ENCODE peak calls at places on chromosomes 16 and 17, in six cellular contexts. G, H, Z, M, D and C are unnamed samples.
A peak's percentile ranks its signal among the peaks of the same experiment; 100 is the strongest.

GRCh38 chr17:80071116-80071980 is 30.0 kb upstream of the GAA start:
- ATAC-seq in Z (peak; percentile 64), M (peak; percentile 45), D (no peak), G (peak; percentile 42), H (no peak), C (peak; percentile 82)

GRCh38 chr17:3770471-3770870 is 30.5 kb downstream of the ITGAE start:
- ATAC-seq in G (no peak), D (peak; percentile 64), Z (no peak), M (no peak), H (no peak), C (no peak)

GRCh38 chr17:35006345-35006744 is 26.0 kb downstream of the LIG3 start:
- ATAC-seq in M (peak; percentile 24), H (no peak), Z (no peak), G (no peak), D (no peak), C (no peak)

GRCh38 chr17:28937044-28937729 is 14.1 kb downstream of the PHF12 start:
- ATAC-seq in M (no peak), H (no peak), G (peak; percentile 77), D (no peak), Z (peak; percentile 85), C (peak; percentile 57)

GRCh38 chr17:48671697-48672171 is 45.6 kb upstream of the HOXB9 start:
- ATAC-seq in H (peak; percentile 86), G (peak; percentile 66), D (peak; percentile 79), M (peak; percentile 93), Z (peak; percentile 94), C (peak; percentile 84)

GRCh38 chr16:14365200-14365851 is 264.7 kb downstream of the PARN start:
- ATAC-seq in D (no peak), G (no peak), M (no peak), Z (no peak), H (peak; percentile 72), C (no peak)

GRCh38 chr17:42484304-42484703 is 25.6 kb downstream of the ATP6V0A1 start:
- ATAC-seq in Z (peak; percentile 96), G (no peak), M (no peak), D (peak; percentile 92), H (no peak), C (peak; percentile 31)

GRCh38 chr16:22642689-22643088 is 132.0 kb downstream of the NPIPB5 start:
- ATAC-seq in Z (no peak), G (no peak), D (no peak), M (no peak), H (no peak), C (no peak)

GRCh38 chr16:14369734-14370598 is 260.1 kb downstream of the PARN start:
- ATAC-seq in D (no peak), G (no peak), H (no peak), M (no peak), Z (no peak), C (peak; percentile 72)

GRCh38 chr17:40340327-40340726 is 24.2 kb downstream of the GJD3 start:
- ATAC-seq in H (no peak), M (no peak), Z (no peak), D (no peak), G (no peak), C (no peak)

GRCh38 chr17:40614431-40615294 is 33.0 kb downstream of the SMARCE1 start:
- ATAC-seq in Z (no peak), G (no peak), H (no peak), D (peak; percentile 67), M (no peak), C (no peak)

GRCh38 chr17:34307110-34307509 is 12.1 kb upstream of the CCL8 start:
- ATAC-seq in G (no peak), D (no peak), M (no peak), Z (no peak), H (no peak), C (peak; percentile 58)

GRCh38 chr16:19127674-19128131 is 13.9 kb downstream of the ITPRIPL2 start:
- ATAC-seq in M (no peak), G (no peak), H (no peak), Z (no peak), D (peak; percentile 83), C (no peak)

GRCh38 chr17:53780320-53780719 is 42.4 kb upstream of the KIF2B start:
- ATAC-seq in G (no peak), M (no peak), Z (no peak), H (no peak), D (no peak), C (no peak)

GRCh38 chr17:652310-652709 is 62.3 kb downstream of the VPS53 start:
- ATAC-seq in H (no peak), G (no peak), D (no peak), Z (no peak), M (no peak), C (peak; percentile 97)

GRCh38 chr17:68006797-68007196 is 10.5 kb upstream of the C17orf58 start:
- ATAC-seq in G (no peak), Z (no peak), M (no peak), D (no peak), H (no peak), C (peak; percentile 72)

GRCh38 chr17:45341389-45342158 is 24.8 kb upstream of the MAP3K14 start:
- ATAC-seq in H (peak; percentile 99), Z (peak; percentile 80), G (peak; percentile 3), D (no peak), M (peak; percentile 83), C (peak; percentile 73)

GRCh38 chr17:81422776-81423697 is 27.8 kb downstream of the BAHCC1 start:
- ATAC-seq in G (peak; percentile 67), Z (peak; percentile 50), H (peak; percentile 76), M (peak; percentile 52), D (peak; percentile 61), C (peak; percentile 72)

GRCh38 chr16:4736546-4736945 is 2.2 kb downstream of the DNAAF8 start:
- ATAC-seq in H (no peak), G (no peak), M (no peak), Z (no peak), D (no peak), C (no peak)

GRCh38 chr16:27795992-27796614 is 246.2 kb downstream of the KATNIP start:
- ATAC-seq in M (peak; percentile 82), D (no peak), Z (peak; percentile 77), H (peak; percentile 69), G (no peak), C (no peak)

GRCh38 chr17:17930674-17931073 is 41.5 kb downstream of the TOM1L2 start:
- ATAC-seq in M (no peak), H (no peak), D (no peak), G (no peak), Z (no peak), C (no peak)

GRCh38 chr17:7314719-7315569 is at the start of gene GPS2:
- ATAC-seq in G (peak; percentile 88), H (peak; percentile 77), Z (peak; percentile 75), M (peak; percentile 81), D (peak; percentile 81), C (peak; percentile 93)
- TF ChIP-seq EP300 in G (peak; percentile 78), H (peak; percentile 6), Z (no peak), M (no peak), D (no peak), C (no peak)

GRCh38 chr17:75393523-75394331 is 11.8 kb downstream of the GRB2 start:
- ATAC-seq in H (peak; percentile 100), G (peak; percentile 99), D (peak; percentile 95), M (peak; percentile 98), Z (peak; percentile 99), C (peak; percentile 99)

GRCh38 chr17:75396025-75396424 is 9.5 kb downstream of the GRB2 start:
- ATAC-seq in Z (no peak), D (no peak), M (no peak), H (no peak), G (no peak), C (no peak)

GRCh38 chr17:75392559-75392958 is 12.9 kb downstream of the GRB2 start:
- ATAC-seq in Z (no peak), H (no peak), D (no peak), G (no peak), M (no peak), C (no peak)

GRCh38 chr17:75396781-75397180 is 8.7 kb downstream of the GRB2 start:
- ATAC-seq in H (no peak), G (no peak), Z (no peak), M (no peak), D (peak; percentile 42), C (no peak)

DNA sequence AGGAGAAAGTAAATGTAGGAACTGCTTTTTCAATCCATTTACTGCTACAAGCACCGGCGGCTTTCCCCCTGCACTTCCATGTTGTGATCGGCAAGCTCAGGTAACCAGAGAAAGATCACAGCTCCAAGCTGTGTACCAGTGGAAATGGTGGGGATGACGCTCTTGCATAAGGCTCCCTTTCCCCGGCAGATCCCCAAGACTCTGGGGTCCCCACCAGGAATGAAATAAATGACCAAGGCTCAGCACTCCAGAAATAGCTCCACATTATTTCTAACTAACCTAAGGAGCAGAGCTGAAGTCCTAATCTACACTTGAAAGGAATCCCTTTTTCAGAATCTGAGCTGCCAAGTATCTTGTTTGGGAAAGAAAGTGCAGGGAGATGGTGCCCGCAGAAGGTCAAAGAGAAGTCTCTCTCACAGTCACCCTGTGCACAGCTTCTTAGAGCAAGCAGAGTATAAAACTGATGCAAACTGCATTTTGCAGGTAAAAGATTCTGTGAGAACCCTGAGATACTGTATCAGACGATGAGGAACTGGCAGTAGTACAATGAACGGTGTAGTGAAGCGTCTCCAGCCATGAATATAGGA is 11.1 kb downstream of the GRB2 start:
- ATAC-seq in M (peak; percentile 49), Z (peak; percentile 63), G (no peak), H (peak; percentile 61), D (peak; percentile 26), C (no peak)
- TF ChIP-seq EP300 in M (no peak), Z (no peak), G (no peak), H (no peak), D (no peak), C (no peak)

GRCh38 chr17:75611746-75612437 is 21.3 kb upstream of the SMIM5 start:
- ATAC-seq in M (no peak), D (no peak), Z (no peak), H (no peak), G (no peak), C (no peak)
- TF ChIP-seq EP300 in M (no peak), D (no peak), Z (no peak), H (no peak), G (no peak), C (no peak)

GRCh38 chr16:57764341-57765159 is 29.0 kb downstream of the KATNB1 start:
- ATAC-seq in H (peak; percentile 87), D (peak; percentile 84), Z (peak; percentile 57), M (peak; percentile 100), G (peak; percentile 2), C (no peak)

GRCh38 chr16:57764006-57764340 is 28.4 kb downstream of the KATNB1 start:
- ATAC-seq in H (no peak), M (no peak), G (no peak), D (no peak), Z (no peak), C (no peak)

GRCh38 chr16:57763290-57764005 is 27.9 kb downstream of the KATNB1 start:
- ATAC-seq in D (no peak), M (no peak), G (no peak), H (no peak), Z (no peak), C (no peak)

GRCh38 chr16:57766714-57767348 is 31.3 kb downstream of the KATNB1 start:
- ATAC-seq in G (no peak), D (no peak), M (no peak), Z (no peak), H (no peak), C (no peak)

DNA sequence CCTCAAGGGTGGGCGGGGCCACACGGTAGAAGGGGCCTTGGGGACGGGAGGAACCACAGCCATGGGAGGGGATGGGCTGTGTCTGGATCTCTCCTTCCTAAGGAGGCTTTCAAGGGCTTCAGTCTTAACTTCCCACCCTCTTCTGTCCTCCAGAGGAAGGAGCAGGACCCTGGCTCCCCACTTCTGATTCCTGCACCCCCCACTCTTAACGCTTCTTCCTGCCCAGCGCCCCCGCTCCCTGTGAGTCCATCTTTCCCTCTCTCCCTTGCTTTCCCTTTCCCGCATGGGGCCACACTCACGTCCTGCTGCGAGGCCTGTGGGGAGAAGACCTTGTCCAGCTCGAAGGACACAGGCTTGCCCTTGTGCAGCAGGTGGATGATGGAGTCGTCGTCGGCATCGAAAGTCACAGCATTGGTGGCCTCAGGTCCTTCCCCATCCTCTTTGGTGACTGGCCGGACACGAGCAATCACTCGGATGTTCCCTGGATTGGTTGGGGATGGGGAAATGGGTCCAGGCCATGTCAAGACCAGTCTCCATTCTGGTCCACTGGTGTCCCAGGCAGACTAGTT is 29.7 kb downstream of the KATNB1 start:
- ATAC-seq in H (no peak), G (no peak), M (no peak), D (no peak), Z (no peak), C (no peak)
- TF ChIP-seq EP300 in H (no peak), G (no peak), M (no peak), D (no peak), Z (no peak), C (no peak)